ENCODE peak calls at places on chromosomes 16 and 17, in four cellular contexts. One of them, this sample, is unnamed.
A peak's percentile ranks its signal among the peaks of the same experiment; 100 is the strongest.

GRCh38 chr16:14641877-14642276 is 9.1 kb downstream of the BFAR start:
- DNase-seq in caudate nucleus: no peak
- DNase-seq in EL: no peak
- DNase-seq in posterior vena cava: no peak
- DNase-seq in this sample: no peak

GRCh38 chr17:73308017-73308823 is 3.6 kb downstream of the CDC42EP4 start:
- DNase-seq in posterior vena cava: peak; percentile 94
- DNase-seq in EL: peak; percentile 96
- DNase-seq in caudate nucleus: no peak
- DNase-seq in this sample: peak; percentile 92

GRCh38 chr16:1381655-1382406 is 30.1 kb downstream of the GNPTG start:
- DNase-seq in caudate nucleus: no peak
- DNase-seq in EL: no peak
- DNase-seq in posterior vena cava: no peak
- DNase-seq in this sample: no peak

GRCh38 chr17:40290629-40291296 is 3.1 kb downstream of the CDC6 start:
- DNase-seq in caudate nucleus: no peak
- DNase-seq in EL: peak; percentile 85
- DNase-seq in posterior vena cava: no peak
- DNase-seq in this sample: peak; percentile 75

GRCh38 chr17:82627405-82627804 is 20.8 kb downstream of the WDR45B start:
- DNase-seq in posterior vena cava: no peak
- DNase-seq in caudate nucleus: no peak
- DNase-seq in EL: no peak
- DNase-seq in this sample: no peak

GRCh38 chr17:62629556-62630364 is 2.3 kb downstream of the MRC2 start:
- DNase-seq in EL: peak; percentile 31
- DNase-seq in posterior vena cava: no peak
- DNase-seq in caudate nucleus: no peak
- DNase-seq in this sample: peak; percentile 84

GRCh38 chr17:71396711-71397110 is 724.1 kb upstream of the SOX9 start:
- DNase-seq in caudate nucleus: no peak
- DNase-seq in posterior vena cava: no peak
- DNase-seq in EL: no peak
- DNase-seq in this sample: no peak

GRCh38 chr17:57522436-57523005 is 222.6 kb downstream of the CCDC182 start:
- DNase-seq in posterior vena cava: no peak
- DNase-seq in caudate nucleus: no peak
- DNase-seq in EL: no peak
- DNase-seq in this sample: no peak

GRCh38 chr17:50890675-50891516 is 24.7 kb upstream of the TOB1 start:
- DNase-seq in caudate nucleus: no peak
- DNase-seq in posterior vena cava: no peak
- DNase-seq in EL: no peak
- DNase-seq in this sample: no peak

GRCh38 chr16:70588565-70588964 is 57.8 kb upstream of the IL34 start:
- DNase-seq in caudate nucleus: no peak
- DNase-seq in EL: no peak
- DNase-seq in posterior vena cava: no peak
- DNase-seq in this sample: no peak

GRCh38 chr16:450385-450784 is 24.9 kb downstream of the RAB11FIP3 start:
- DNase-seq in EL: no peak
- DNase-seq in posterior vena cava: no peak
- DNase-seq in caudate nucleus: no peak
- DNase-seq in this sample: no peak

GRCh38 chr17:48754500-48755261 is 26.1 kb upstream of the HOXB13 start:
- DNase-seq in EL: no peak
- DNase-seq in posterior vena cava: no peak
- DNase-seq in caudate nucleus: no peak
- DNase-seq in this sample: no peak

GRCh38 chr17:17624776-17625175 is 33.3 kb upstream of the PEMT start:
- DNase-seq in caudate nucleus: no peak
- DNase-seq in posterior vena cava: no peak
- DNase-seq in EL: no peak
- DNase-seq in this sample: no peak

GRCh38 chr17:7184091-7184488 is 4.9 kb upstream of the ASGR1 start:
- DNase-seq in EL: no peak
- DNase-seq in posterior vena cava: no peak
- DNase-seq in caudate nucleus: no peak
- DNase-seq in this sample: no peak

GRCh38 chr17:28612936-28613872 is 781 bp downstream of the RSKR start:
- DNase-seq in EL: peak; percentile 44
- DNase-seq in caudate nucleus: no peak
- DNase-seq in posterior vena cava: no peak
- DNase-seq in this sample: no peak

GRCh38 chr17:7213895-7214299 is 5.7 kb downstream of the DLG4 start:
- DNase-seq in posterior vena cava: peak; percentile 93
- DNase-seq in EL: peak; percentile 67
- DNase-seq in caudate nucleus: no peak
- DNase-seq in this sample: peak; percentile 63

GRCh38 chr17:27733771-27734170 is 66.6 kb downstream of the NOS2 start:
- DNase-seq in posterior vena cava: no peak
- DNase-seq in caudate nucleus: no peak
- DNase-seq in EL: peak; percentile 13
- DNase-seq in this sample: no peak

GRCh38 chr17:32492648-32493289 is 6.0 kb downstream of the CDK5R1 start:
- DNase-seq in EL: no peak
- DNase-seq in posterior vena cava: no peak
- DNase-seq in caudate nucleus: no peak
- DNase-seq in this sample: no peak

GRCh38 chr17:50633683-50634082 is 998 bp upstream of the ABCC3 start:
- DNase-seq in caudate nucleus: no peak
- DNase-seq in posterior vena cava: no peak
- DNase-seq in EL: no peak
- DNase-seq in this sample: no peak

GRCh38 chr16:27365142-27366089 is 36.6 kb upstream of the IL21R start:
- DNase-seq in posterior vena cava: no peak
- DNase-seq in EL: peak; percentile 73
- DNase-seq in caudate nucleus: no peak
- DNase-seq in this sample: peak; percentile 51

GRCh38 chr17:59311051-59311468 is 20.4 kb upstream of the YPEL2 start:
- DNase-seq in caudate nucleus: no peak
- DNase-seq in posterior vena cava: no peak
- DNase-seq in EL: peak; percentile 69
- DNase-seq in this sample: peak; percentile 12

GRCh38 chr16:29745853-29746345 is at the start of gene C16orf54:
- DNase-seq in caudate nucleus: no peak
- DNase-seq in EL: no peak
- DNase-seq in posterior vena cava: peak; percentile 95
- DNase-seq in this sample: no peak

GRCh38 chr17:45270828-45271418 is 9.0 kb upstream of the SPATA32 start:
- DNase-seq in EL: no peak
- DNase-seq in caudate nucleus: no peak
- DNase-seq in posterior vena cava: no peak
- DNase-seq in this sample: no peak

GRCh38 chr17:81039854-81040758 is 5.2 kb downstream of the BAIAP2 start:
- DNase-seq in caudate nucleus: no peak
- DNase-seq in EL: peak; percentile 84
- DNase-seq in posterior vena cava: no peak
- DNase-seq in this sample: peak; percentile 80

GRCh38 chr17:3870871-3871306 is 22.0 kb downstream of the CAMKK1 start:
- DNase-seq in caudate nucleus: no peak
- DNase-seq in posterior vena cava: no peak
- DNase-seq in EL: no peak
- DNase-seq in this sample: peak; percentile 24

GRCh38 chr16:81646561-81646960 is 132.5 kb upstream of the PLCG2 start:
- DNase-seq in posterior vena cava: no peak
- DNase-seq in EL: peak; percentile 44
- DNase-seq in caudate nucleus: no peak
- DNase-seq in this sample: peak; percentile 15